ENCODE peak calls at places on chromosomes 1 and 21, in six cellular contexts. L is GM12864, J is epithelial cell of esophagus, N is spleen, X is heart left ventricle, I is fibroblast of pulmonary artery. T is an unnamed sample.

GRCh38 chr1:95582191-95582590 is 348.2 kb downstream of the RWDD3 start:
- DNase-seq in N (no peak), I (no peak), J (no peak), L (no peak), X (no peak), T (no peak)

GRCh38 chr1:50352428-50352827 is 70.8 kb downstream of the DMRTA2 start:
- DNase-seq in X (no peak), N (no peak), L (no peak), I (peak), J (no peak), T (no peak)

GRCh38 chr1:187294421-187295201 is 465.9 kb downstream of the PLA2G4A start:
- DNase-seq in J (no peak), I (no peak), N (no peak), L (no peak), X (no peak), T (no peak)

GRCh38 chr1:37481289-37482003 is 7.1 kb downstream of the ZC3H12A start:
- DNase-seq in J (no peak), I (no peak), X (no peak), L (no peak), N (peak), T (peak)

GRCh38 chr1:208154040-208154439 is 90.1 kb downstream of the PLXNA2 start:
- DNase-seq in L (no peak), X (no peak), N (no peak), J (no peak), I (no peak), T (no peak)

GRCh38 chr1:205458777-205459566 is 3.1 kb upstream of the BLACAT1 start:
- DNase-seq in N (no peak), J (peak), I (peak), L (no peak), X (peak), T (no peak)

GRCh38 chr21:41410767-41411448 is 15.1 kb upstream of the MX1 start:
- DNase-seq in I (no peak), X (no peak), J (peak), L (no peak), N (no peak), T (peak)

GRCh38 chr1:78667939-78668338 is 18.3 kb downstream of the IFI44 start:
- DNase-seq in J (no peak), X (no peak), I (no peak), L (no peak), N (no peak), T (no peak)

GRCh38 chr1:180946056-180946455 is 33.4 kb downstream of the KIAA1614 start:
- DNase-seq in J (peak), I (no peak), L (no peak), X (no peak), N (no peak), T (no peak)

GRCh38 chr1:114979278-114979891 is 50.2 kb upstream of the TSHB start:
- DNase-seq in J (peak), I (peak), L (peak), N (no peak), X (no peak), T (peak)
- TF ChIP-seq CTCF in J (peak), I (peak), L (peak), N (peak), X (peak), T (peak)

DNA sequence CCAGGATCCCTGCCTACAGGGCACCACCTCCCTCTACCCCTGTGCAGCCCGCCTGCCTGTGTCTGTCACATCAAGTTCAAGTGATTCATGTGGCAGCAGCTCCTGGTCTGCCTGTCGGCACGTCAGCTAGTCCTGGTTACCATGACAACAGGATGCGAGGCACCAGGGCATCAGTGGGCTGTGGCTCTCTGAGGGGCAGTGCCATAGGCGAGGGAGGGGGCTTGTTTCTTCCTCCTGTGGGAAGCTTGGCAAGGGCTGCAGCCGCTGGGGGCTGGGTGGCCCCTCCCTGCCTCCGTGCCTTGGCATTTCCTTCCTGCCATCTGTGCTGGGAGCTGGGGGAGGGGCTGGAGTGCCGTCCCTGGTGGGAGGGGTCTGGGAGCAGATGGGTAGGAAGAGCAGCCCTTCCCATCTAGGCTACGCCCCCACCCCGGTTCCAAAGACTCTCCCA is 43.1 kb downstream of the FOXO6 start:
- DNase-seq in L (no peak), I (peak), N (no peak), J (peak), X (no peak), T (no peak)
- H3K4me3 ChIP-seq in L (no peak), I (no peak), N (no peak), J (no peak), X (no peak), T (no peak)

GRCh38 chr1:44827197-44828002 is 15.7 kb downstream of the PTCH2 start:
- DNase-seq in I (no peak), N (peak), J (no peak), L (no peak), X (no peak), T (no peak)
- TF ChIP-seq CTCF in I (no peak), N (no peak), J (no peak), L (peak), X (no peak), T (no peak)

GRCh38 chr1:32540589-32540988 is 1.4 kb downstream of the ZBTB8A start:
- DNase-seq in J (no peak), X (no peak), I (no peak), N (no peak), L (no peak), T (no peak)
- H3K4me3 ChIP-seq in J (peak), X (peak), I (peak), N (no peak), L (peak), T (no peak)

T was measured in adrenal gland.